ENCODE peak calls at places on chromosomes 7 and 10, in seven cellular contexts. T, G, R, H, W, Z and B are unnamed samples.

GRCh38 chr10:43851030-43851429 is 202.3 kb upstream of the ZNF32 start:
- DNase-seq in T (no peak), G (no peak), R (no peak), H (no peak), W (no peak), Z (no peak), B (no peak)

GRCh38 chr7:47482013-47482761 is 99.7 kb downstream of the TNS3 start:
- DNase-seq in T (peak), G (peak), R (no peak), H (no peak), W (no peak), Z (no peak), B (no peak)

GRCh38 chr7:141045842-141046630 is 27.8 kb upstream of the TMEM178B start:
- DNase-seq in T (peak), G (peak), R (no peak), H (no peak), W (no peak), Z (no peak), B (no peak)

GRCh38 chr7:158355456-158356065 is 232.1 kb downstream of the PTPRN2 start:
- DNase-seq in T (peak), G (no peak), R (no peak), H (peak), W (no peak), Z (no peak), B (peak)

GRCh38 chr10:6543431-6544005 is 36.6 kb downstream of the PRKCQ start:
- DNase-seq in T (no peak), G (no peak), R (no peak), H (no peak), W (no peak), Z (no peak), B (no peak)

GRCh38 chr10:14474656-14475055 is 143.9 kb upstream of the FRMD4A start:
- DNase-seq in T (no peak), G (peak), R (no peak), H (no peak), W (no peak), Z (no peak), B (no peak)

GRCh38 chr10:19063991-19064390 is 15.4 kb downstream of the MALRD1 start:
- DNase-seq in T (no peak), G (no peak), R (no peak), H (no peak), W (no peak), Z (no peak), B (no peak)

GRCh38 chr10:101887762-101888161 is 44.2 kb upstream of the KCNIP2 start:
- DNase-seq in T (no peak), G (no peak), R (no peak), H (no peak), W (no peak), Z (no peak), B (no peak)

GRCh38 chr10:70695241-70696030 is 23.1 kb downstream of the ADAMTS14 start:
- DNase-seq in T (no peak), G (no peak), R (no peak), H (no peak), W (no peak), Z (no peak), B (no peak)

GRCh38 chr7:37369904-37370303 is 78.8 kb downstream of the ELMO1 start:
- DNase-seq in T (no peak), G (no peak), R (no peak), H (no peak), W (no peak), Z (no peak), B (no peak)

GRCh38 chr7:38451840-38452239 is 178.4 kb upstream of the TARP start:
- DNase-seq in T (peak), G (peak), R (peak), H (peak), W (no peak), Z (no peak), B (peak)

GRCh38 chr10:30510184-30510931 is 76.4 kb downstream of the MAP3K8 start:
- DNase-seq in T (peak), G (peak), R (no peak), H (peak), W (peak), Z (no peak), B (no peak)

GRCh38 chr7:123324283-123324682 is 124.5 kb upstream of the SLC13A1 start:
- DNase-seq in T (no peak), G (no peak), R (no peak), H (no peak), W (no peak), Z (no peak), B (no peak)

GRCh38 chr7:114656471-114656870 is 241.9 kb downstream of the FOXP2 start:
- DNase-seq in T (no peak), G (no peak), R (no peak), H (no peak), W (no peak), Z (no peak), B (no peak)

GRCh38 chr10:110395350-110396283 is 90.9 kb upstream of the SMNDC1 start:
- DNase-seq in T (peak), G (peak), R (no peak), H (peak), W (peak), Z (peak), B (peak)

GRCh38 chr7:32587431-32587948 is 92.2 kb downstream of the AVL9 start:
- DNase-seq in T (peak), G (peak), R (no peak), H (peak), W (no peak), Z (no peak), B (peak)

GRCh38 chr7:79298145-79298760 is 155.2 kb downstream of the MAGI2 start:
- DNase-seq in T (peak), G (peak), R (peak), H (peak), W (no peak), Z (no peak), B (peak)

GRCh38 chr10:61558188-61558587 is 104.5 kb upstream of the CABCOCO1 start:
- DNase-seq in T (no peak), G (no peak), R (no peak), H (no peak), W (no peak), Z (no peak), B (no peak)

GRCh38 chr7:72152171-72153131 is 259.7 kb downstream of the CALN1 start:
- DNase-seq in T (no peak), G (no peak), R (no peak), H (no peak), W (no peak), Z (no peak), B (peak)

GRCh38 chr10:10914129-10914528 is 103.5 kb upstream of the CELF2 start:
- DNase-seq in T (peak), G (no peak), R (no peak), H (no peak), W (no peak), Z (no peak), B (no peak)

GRCh38 chr7:6530626-6531491 is 20.4 kb downstream of the GRID2IP start:
- DNase-seq in T (no peak), G (no peak), R (peak), H (no peak), W (no peak), Z (no peak), B (no peak)

GRCh38 chr10:11404931-11405330 is 206.5 kb downstream of the USP6NL start:
- DNase-seq in T (no peak), G (no peak), R (no peak), H (no peak), W (no peak), Z (no peak), B (no peak)

GRCh38 chr10:79116801-79117723 is 48.3 kb downstream of the ZMIZ1 start:
- DNase-seq in T (no peak), G (no peak), R (peak), H (no peak), W (peak), Z (peak), B (no peak)